ENCODE peak calls at places on chromosome 3, in ten cellular contexts. One of them, this sample, is unnamed.
A peak's percentile ranks its signal among the peaks of the same experiment; 100 is the strongest.

GRCh38 chr3:187750041-187750512 is 4.8 kb upstream of the BCL6 start:
- DNase-seq in PC-3: peak; percentile 95
- DNase-seq in right cardiac atrium: no peak
- DNase-seq in sigmoid colon: peak; percentile 78
- DNase-seq in CD8-positive, alpha-beta memory T cell: no peak
- DNase-seq in heart left ventricle: no peak
- DNase-seq in esophagus squamous epithelium: no peak
- DNase-seq in left lung: peak; percentile 79
- DNase-seq in GM23248: no peak
- DNase-seq in aorta: no peak
- DNase-seq in this sample: no peak

GRCh38 chr3:99901200-99901926 is 83.7 kb downstream of the CMSS1 start:
- DNase-seq in PC-3: peak; percentile 98
- DNase-seq in right cardiac atrium: no peak
- DNase-seq in sigmoid colon: no peak
- DNase-seq in CD8-positive, alpha-beta memory T cell: no peak
- DNase-seq in heart left ventricle: no peak
- DNase-seq in esophagus squamous epithelium: no peak
- DNase-seq in left lung: no peak
- DNase-seq in GM23248: peak; percentile 92
- DNase-seq in aorta: no peak
- DNase-seq in this sample: no peak

GRCh38 chr3:113268917-113269316 is 57.6 kb downstream of the BOC start:
- DNase-seq in PC-3: no peak
- DNase-seq in right cardiac atrium: no peak
- DNase-seq in sigmoid colon: no peak
- DNase-seq in CD8-positive, alpha-beta memory T cell: no peak
- DNase-seq in heart left ventricle: no peak
- DNase-seq in esophagus squamous epithelium: no peak
- DNase-seq in left lung: no peak
- DNase-seq in GM23248: no peak
- DNase-seq in aorta: no peak
- DNase-seq in this sample: no peak

GRCh38 chr3:188584162-188584529 is 430.2 kb downstream of the LPP start:
- DNase-seq in PC-3: peak; percentile 68
- DNase-seq in right cardiac atrium: no peak
- DNase-seq in sigmoid colon: peak; percentile 67
- DNase-seq in CD8-positive, alpha-beta memory T cell: no peak
- DNase-seq in heart left ventricle: no peak
- DNase-seq in esophagus squamous epithelium: no peak
- DNase-seq in left lung: no peak
- DNase-seq in GM23248: peak; percentile 87
- DNase-seq in aorta: no peak
- DNase-seq in this sample: no peak

GRCh38 chr3:73540969-73541740 is 83.6 kb downstream of the PDZRN3 start:
- DNase-seq in PC-3: peak; percentile 5
- DNase-seq in right cardiac atrium: no peak
- DNase-seq in sigmoid colon: no peak
- DNase-seq in CD8-positive, alpha-beta memory T cell: no peak
- DNase-seq in heart left ventricle: no peak
- DNase-seq in esophagus squamous epithelium: no peak
- DNase-seq in left lung: no peak
- DNase-seq in GM23248: peak; percentile 83
- DNase-seq in aorta: no peak
- DNase-seq in this sample: no peak

GRCh38 chr3:55511895-55512585 is 24.9 kb upstream of the WNT5A start:
- DNase-seq in PC-3: peak; percentile 78
- DNase-seq in right cardiac atrium: no peak
- DNase-seq in sigmoid colon: no peak
- DNase-seq in CD8-positive, alpha-beta memory T cell: no peak
- DNase-seq in heart left ventricle: no peak
- DNase-seq in esophagus squamous epithelium: no peak
- DNase-seq in left lung: no peak
- DNase-seq in GM23248: peak; percentile 90
- DNase-seq in aorta: no peak
- DNase-seq in this sample: no peak

GRCh38 chr3:123834631-123835030 is 49.5 kb downstream of the MYLK start:
- DNase-seq in PC-3: peak; percentile 89
- DNase-seq in right cardiac atrium: no peak
- DNase-seq in sigmoid colon: no peak
- DNase-seq in CD8-positive, alpha-beta memory T cell: no peak
- DNase-seq in heart left ventricle: no peak
- DNase-seq in esophagus squamous epithelium: no peak
- DNase-seq in left lung: no peak
- DNase-seq in GM23248: peak; percentile 94
- DNase-seq in aorta: no peak
- DNase-seq in this sample: no peak

GRCh38 chr3:156477306-156477705 is 77.6 kb downstream of the SSR3 start:
- DNase-seq in PC-3: no peak
- DNase-seq in right cardiac atrium: no peak
- DNase-seq in sigmoid colon: no peak
- DNase-seq in CD8-positive, alpha-beta memory T cell: no peak
- DNase-seq in heart left ventricle: no peak
- DNase-seq in esophagus squamous epithelium: no peak
- DNase-seq in left lung: no peak
- DNase-seq in GM23248: peak; percentile 84
- DNase-seq in aorta: no peak
- DNase-seq in this sample: no peak

GRCh38 chr3:63918321-63918720 is 6.1 kb upstream of the SCAANT1 start:
- DNase-seq in PC-3: peak; percentile 39
- DNase-seq in right cardiac atrium: no peak
- DNase-seq in sigmoid colon: no peak
- DNase-seq in CD8-positive, alpha-beta memory T cell: no peak
- DNase-seq in heart left ventricle: no peak
- DNase-seq in esophagus squamous epithelium: no peak
- DNase-seq in left lung: no peak
- DNase-seq in GM23248: peak; percentile 80
- DNase-seq in aorta: no peak
- DNase-seq in this sample: no peak

GRCh38 chr3:110711130-110711832 is 360.3 kb upstream of the NECTIN3 start:
- DNase-seq in PC-3: no peak
- DNase-seq in right cardiac atrium: no peak
- DNase-seq in sigmoid colon: no peak
- DNase-seq in CD8-positive, alpha-beta memory T cell: no peak
- DNase-seq in heart left ventricle: no peak
- DNase-seq in esophagus squamous epithelium: no peak
- DNase-seq in left lung: no peak
- DNase-seq in GM23248: no peak
- DNase-seq in aorta: no peak
- DNase-seq in this sample: no peak

GRCh38 chr3:22713936-22714335 is 489.2 kb upstream of the UBE2E2 start:
- DNase-seq in PC-3: peak; percentile 90
- DNase-seq in right cardiac atrium: no peak
- DNase-seq in sigmoid colon: no peak
- DNase-seq in CD8-positive, alpha-beta memory T cell: no peak
- DNase-seq in heart left ventricle: no peak
- DNase-seq in esophagus squamous epithelium: no peak
- DNase-seq in left lung: no peak
- DNase-seq in GM23248: peak; percentile 81
- DNase-seq in aorta: no peak
- DNase-seq in this sample: no peak

GRCh38 chr3:136250862-136251460 is 821 bp downstream of the PCCB start:
- DNase-seq in PC-3: peak; percentile 9
- DNase-seq in right cardiac atrium: peak; percentile 84
- DNase-seq in sigmoid colon: peak; percentile 83
- DNase-seq in CD8-positive, alpha-beta memory T cell: peak; percentile 14
- DNase-seq in heart left ventricle: peak; percentile 73
- DNase-seq in esophagus squamous epithelium: no peak
- DNase-seq in left lung: peak; percentile 77
- DNase-seq in GM23248: peak; percentile 75
- DNase-seq in aorta: peak; percentile 75
- DNase-seq in this sample: peak; percentile 72

GRCh38 chr3:14829811-14830210 is 11.0 kb downstream of the FGD5 start:
- DNase-seq in PC-3: no peak
- DNase-seq in right cardiac atrium: no peak
- DNase-seq in sigmoid colon: no peak
- DNase-seq in CD8-positive, alpha-beta memory T cell: no peak
- DNase-seq in heart left ventricle: no peak
- DNase-seq in esophagus squamous epithelium: no peak
- DNase-seq in left lung: no peak
- DNase-seq in GM23248: no peak
- DNase-seq in aorta: no peak
- DNase-seq in this sample: no peak

GRCh38 chr3:127744216-127744815 is 71.6 kb downstream of the ABTB1 start:
- DNase-seq in PC-3: no peak
- DNase-seq in right cardiac atrium: no peak
- DNase-seq in sigmoid colon: no peak
- DNase-seq in CD8-positive, alpha-beta memory T cell: no peak
- DNase-seq in heart left ventricle: no peak
- DNase-seq in esophagus squamous epithelium: no peak
- DNase-seq in left lung: no peak
- DNase-seq in GM23248: no peak
- DNase-seq in aorta: no peak
- DNase-seq in this sample: no peak
- H3K4me1 ChIP-seq in PC-3: peaks cover 33% of the 10 kb centered on the region
- H3K4me1 ChIP-seq in right cardiac atrium: peaks cover 34% of the 10 kb centered on the region
- H3K4me1 ChIP-seq in sigmoid colon: no peaks in the 10 kb centered on the region
- H3K4me1 ChIP-seq in CD8-positive, alpha-beta memory T cell: no peaks in the 10 kb centered on the region
- H3K4me1 ChIP-seq in heart left ventricle: peaks cover 89% of the 10 kb centered on the region
- H3K4me1 ChIP-seq in esophagus squamous epithelium: peaks cover 13% of the 10 kb centered on the region
- H3K4me1 ChIP-seq in left lung: peaks cover 49% of the 10 kb centered on the region
- H3K4me1 ChIP-seq in GM23248: peaks cover 24% of the 10 kb centered on the region
- H3K4me1 ChIP-seq in aorta: no peaks in the 10 kb centered on the region
- H3K4me1 ChIP-seq in this sample: no peaks in the 10 kb centered on the region

GRCh38 chr3:82942041-82942440 is 1180.6 kb upstream of the GBE1 start:
- DNase-seq in PC-3: no peak
- DNase-seq in right cardiac atrium: no peak
- DNase-seq in sigmoid colon: no peak
- DNase-seq in CD8-positive, alpha-beta memory T cell: no peak
- DNase-seq in heart left ventricle: no peak
- DNase-seq in esophagus squamous epithelium: no peak
- DNase-seq in left lung: no peak
- DNase-seq in GM23248: no peak
- DNase-seq in aorta: no peak
- DNase-seq in this sample: no peak
- H3K9me3 ChIP-seq in PC-3: peaks cover 12% of the 10 kb centered on the region
- H3K9me3 ChIP-seq in right cardiac atrium: no peaks in the 10 kb centered on the region
- H3K9me3 ChIP-seq in sigmoid colon: peaks cover under 1% of the 10 kb centered on the region
- H3K9me3 ChIP-seq in CD8-positive, alpha-beta memory T cell: no peaks in the 10 kb centered on the region
- H3K9me3 ChIP-seq in heart left ventricle: peaks cover 12% of the 10 kb centered on the region
- H3K9me3 ChIP-seq in esophagus squamous epithelium: no peaks in the 10 kb centered on the region
- H3K9me3 ChIP-seq in left lung: no peaks in the 10 kb centered on the region
- H3K9me3 ChIP-seq in GM23248: no peaks in the 10 kb centered on the region
- H3K9me3 ChIP-seq in aorta: no peaks in the 10 kb centered on the region
- H3K9me3 ChIP-seq in this sample: peaks cover 19% of the 10 kb centered on the region

DNA sequence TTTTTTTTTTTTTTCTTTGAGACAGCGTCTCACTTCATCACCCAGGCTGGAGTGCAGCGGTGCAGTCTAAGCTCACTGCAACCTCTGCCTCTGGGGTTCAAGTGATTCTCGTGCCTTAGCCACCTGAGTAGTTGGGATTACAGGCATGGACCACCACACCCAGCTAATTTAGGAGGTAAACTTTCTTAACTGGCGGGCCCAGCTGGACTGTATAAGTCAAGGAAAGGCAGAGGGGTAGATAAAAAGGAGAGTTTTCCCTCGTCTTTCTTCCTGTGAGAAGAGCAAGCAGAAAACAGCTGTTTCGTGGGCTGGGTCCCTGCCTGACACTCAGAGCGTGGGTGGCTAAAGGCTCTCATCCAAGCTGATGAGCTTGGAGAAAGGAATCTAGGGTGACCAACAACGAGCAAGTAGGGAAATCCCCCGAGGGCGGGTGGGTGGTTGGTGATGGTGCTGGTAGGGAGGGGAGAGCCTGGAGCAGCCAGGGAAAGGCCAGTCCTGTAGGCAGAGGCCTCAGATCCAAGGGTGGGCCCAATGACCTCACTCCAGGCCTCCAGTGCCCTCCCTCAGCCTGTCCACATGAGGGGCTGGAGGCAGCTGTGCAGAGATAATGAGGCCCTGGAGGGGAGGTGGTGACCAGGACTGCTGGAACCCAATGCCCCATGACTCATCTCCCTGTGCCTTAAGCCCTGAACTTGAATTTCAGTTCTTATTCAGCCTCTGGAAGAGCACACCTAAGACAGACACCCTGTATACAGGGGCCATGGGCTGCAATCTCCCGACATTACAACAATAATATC is 43.1 kb upstream of the LIMD1 start:
- DNase-seq in PC-3: peak; percentile 94
- DNase-seq in right cardiac atrium: peak; percentile 86
- DNase-seq in sigmoid colon: peak; percentile 85
- DNase-seq in CD8-positive, alpha-beta memory T cell: no peak
- DNase-seq in heart left ventricle: peak; percentile 84
- DNase-seq in esophagus squamous epithelium: no peak
- DNase-seq in left lung: peak; percentile 61
- DNase-seq in GM23248: peak; percentile 99
- DNase-seq in aorta: peak; percentile 86
- DNase-seq in this sample: peak; percentile 86
- H3K4me1 ChIP-seq in PC-3: peaks cover 71% of the 10 kb centered on the region
- H3K4me1 ChIP-seq in right cardiac atrium: peaks cover 19% of the 10 kb centered on the region
- H3K4me1 ChIP-seq in sigmoid colon: no peaks in the 10 kb centered on the region
- H3K4me1 ChIP-seq in CD8-positive, alpha-beta memory T cell: no peaks in the 10 kb centered on the region
- H3K4me1 ChIP-seq in heart left ventricle: peaks cover 75% of the 10 kb centered on the region
- H3K4me1 ChIP-seq in esophagus squamous epithelium: peaks cover 40% of the 10 kb centered on the region
- H3K4me1 ChIP-seq in left lung: peaks cover 56% of the 10 kb centered on the region
- H3K4me1 ChIP-seq in GM23248: peaks cover 57% of the 10 kb centered on the region
- H3K4me1 ChIP-seq in aorta: no peaks in the 10 kb centered on the region
- H3K4me1 ChIP-seq in this sample: no peaks in the 10 kb centered on the region

GRCh38 chr3:178930116-178930515 is 141.5 kb downstream of the ZMAT3 start:
- DNase-seq in PC-3: no peak
- DNase-seq in right cardiac atrium: no peak
- DNase-seq in sigmoid colon: no peak
- DNase-seq in CD8-positive, alpha-beta memory T cell: no peak
- DNase-seq in heart left ventricle: no peak
- DNase-seq in esophagus squamous epithelium: no peak
- DNase-seq in left lung: no peak
- DNase-seq in GM23248: no peak
- DNase-seq in aorta: no peak
- DNase-seq in this sample: no peak
- H3K9me3 ChIP-seq in PC-3: peaks cover 11% of the 10 kb centered on the region
- H3K9me3 ChIP-seq in right cardiac atrium: no peaks in the 10 kb centered on the region
- H3K9me3 ChIP-seq in sigmoid colon: peaks cover 2% of the 10 kb centered on the region
- H3K9me3 ChIP-seq in CD8-positive, alpha-beta memory T cell: peaks cover 7% of the 10 kb centered on the region
- H3K9me3 ChIP-seq in heart left ventricle: peaks cover 60% of the 10 kb centered on the region
- H3K9me3 ChIP-seq in esophagus squamous epithelium: peaks cover 8% of the 10 kb centered on the region
- H3K9me3 ChIP-seq in left lung: no peaks in the 10 kb centered on the region
- H3K9me3 ChIP-seq in GM23248: no peaks in the 10 kb centered on the region
- H3K9me3 ChIP-seq in aorta: peaks cover 1% of the 10 kb centered on the region
- H3K9me3 ChIP-seq in this sample: peaks cover 47% of the 10 kb centered on the region

DNA sequence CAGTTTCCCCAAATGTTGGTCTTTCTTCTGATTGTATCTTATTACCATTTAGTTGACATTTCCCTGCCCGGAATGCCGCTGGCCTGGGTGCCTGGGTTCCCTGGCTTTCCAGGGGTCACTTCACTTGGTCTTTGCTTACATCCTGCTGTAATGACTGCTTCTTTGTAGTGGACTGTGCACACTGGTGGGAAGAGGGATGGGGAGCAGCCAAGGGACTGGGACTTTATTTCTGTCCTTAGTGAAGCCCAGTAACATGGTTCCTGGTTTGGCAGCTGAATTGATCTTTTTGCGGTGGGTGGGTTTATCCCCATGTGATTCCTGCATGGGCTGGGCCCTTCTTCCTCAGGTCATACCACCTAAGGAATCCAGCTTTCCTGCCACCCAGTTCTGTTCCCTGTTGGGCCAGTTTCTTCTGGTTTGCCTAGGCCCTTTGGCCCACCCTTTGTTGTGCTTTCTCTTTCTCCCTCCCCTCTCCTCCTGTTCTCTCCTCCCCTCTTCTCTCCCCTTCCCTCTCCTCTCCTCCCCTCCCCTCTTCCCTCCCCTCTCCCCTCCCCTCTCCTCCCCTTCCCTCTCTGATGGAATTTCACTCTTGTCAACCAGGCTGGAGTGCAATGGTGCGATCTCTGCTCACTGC is 41.9 kb downstream of the TRIM71 start:
- DNase-seq in PC-3: no peak
- DNase-seq in right cardiac atrium: no peak
- DNase-seq in sigmoid colon: no peak
- DNase-seq in CD8-positive, alpha-beta memory T cell: no peak
- DNase-seq in heart left ventricle: no peak
- DNase-seq in esophagus squamous epithelium: no peak
- DNase-seq in left lung: no peak
- DNase-seq in GM23248: no peak
- DNase-seq in aorta: no peak
- DNase-seq in this sample: no peak
- H3K4me1 ChIP-seq in PC-3: peaks cover 8% of the 10 kb centered on the region
- H3K4me1 ChIP-seq in right cardiac atrium: no peaks in the 10 kb centered on the region
- H3K4me1 ChIP-seq in sigmoid colon: no peaks in the 10 kb centered on the region
- H3K4me1 ChIP-seq in CD8-positive, alpha-beta memory T cell: no peaks in the 10 kb centered on the region
- H3K4me1 ChIP-seq in heart left ventricle: no peaks in the 10 kb centered on the region
- H3K4me1 ChIP-seq in esophagus squamous epithelium: no peaks in the 10 kb centered on the region
- H3K4me1 ChIP-seq in left lung: peaks cover 4% of the 10 kb centered on the region
- H3K4me1 ChIP-seq in GM23248: no peaks in the 10 kb centered on the region
- H3K4me1 ChIP-seq in aorta: no peaks in the 10 kb centered on the region
- H3K4me1 ChIP-seq in this sample: no peaks in the 10 kb centered on the region

This sample was measured in right atrium auricular region.